ENCODE peak calls at places on chromosomes 3 and 15, in seven cellular contexts. P, H, U, L, C, Z and R are unnamed samples.

GRCh38 chr3:10594915-10595314 is 89.5 kb upstream of the ATP2B2 start:
- DNase-seq in P (peak), H (no peak), U (peak), L (no peak), C (peak), Z (peak), R (no peak)

GRCh38 chr3:126474498-126475410 is 937 bp downstream of the ZXDC start:
- DNase-seq in P (peak), H (no peak), U (no peak), L (no peak), C (peak), Z (peak), R (no peak)

GRCh38 chr15:69718916-69719315 is 266.3 kb downstream of the RPLP1 start:
- DNase-seq in P (peak), H (peak), U (no peak), L (no peak), C (no peak), Z (no peak), R (no peak)

GRCh38 chr3:127531821-127532220 is 58.7 kb downstream of the TPRA1 start:
- DNase-seq in P (no peak), H (no peak), U (no peak), L (no peak), C (no peak), Z (no peak), R (no peak)

GRCh38 chr3:103083848-103084631 is 649.2 kb downstream of the ZPLD1 start:
- DNase-seq in P (no peak), H (no peak), U (no peak), L (no peak), C (no peak), Z (no peak), R (no peak)

GRCh38 chr15:90955911-90956310 is 1.2 kb downstream of the RCCD1 start:
- DNase-seq in P (no peak), H (no peak), U (no peak), L (no peak), C (no peak), Z (no peak), R (no peak)

GRCh38 chr3:172102883-172103310 is 63.5 kb downstream of the FNDC3B start:
- DNase-seq in P (no peak), H (no peak), U (no peak), L (no peak), C (no peak), Z (no peak), R (no peak)

GRCh38 chr15:93243573-93243972 is 154.6 kb upstream of the RGMA start:
- DNase-seq in P (no peak), H (no peak), U (no peak), L (no peak), C (no peak), Z (no peak), R (no peak)

GRCh38 chr15:81880314-81880713 is 165.5 kb downstream of the MEX3B start:
- DNase-seq in P (no peak), H (no peak), U (no peak), L (no peak), C (no peak), Z (no peak), R (no peak)

GRCh38 chr3:111903067-111903511 is 44.0 kb downstream of the PHLDB2 start:
- DNase-seq in P (no peak), H (no peak), U (no peak), L (no peak), C (peak), Z (no peak), R (no peak)

GRCh38 chr3:14322667-14323295 is 79.6 kb upstream of the SLC6A6 start:
- DNase-seq in P (no peak), H (no peak), U (no peak), L (no peak), C (no peak), Z (no peak), R (no peak)

GRCh38 chr3:33035596-33035995 is 61.4 kb downstream of the GLB1 start:
- DNase-seq in P (no peak), H (no peak), U (no peak), L (no peak), C (peak), Z (no peak), R (no peak)

GRCh38 chr3:71112576-71112975 is 471.0 kb downstream of the FOXP1 start:
- DNase-seq in P (no peak), H (no peak), U (no peak), L (no peak), C (no peak), Z (no peak), R (no peak)

GRCh38 chr3:105883798-105884377 is 15.1 kb upstream of the CBLB start:
- DNase-seq in P (no peak), H (no peak), U (no peak), L (no peak), C (no peak), Z (no peak), R (no peak)

GRCh38 chr3:58529516-58530353 is 7.3 kb downstream of the ACOX2 start:
- DNase-seq in P (no peak), H (no peak), U (no peak), L (no peak), C (peak), Z (peak), R (no peak)

GRCh38 chr3:11582123-11582968 is 61.4 kb downstream of the VGLL4 start:
- DNase-seq in P (peak), H (peak), U (no peak), L (peak), C (peak), Z (no peak), R (peak)

GRCh38 chr3:186406669-186407635 is 44.9 kb upstream of the DGKG start:
- DNase-seq in P (no peak), H (peak), U (no peak), L (no peak), C (no peak), Z (no peak), R (no peak)